ENCODE peak calls at places on chromosomes 11 and 22, in nine cellular contexts. One of them, this sample, is unnamed.

GRCh38 chr11:114340311-114341131 is 44.3 kb downstream of the NNMT start:
- DNase-seq in brain microvascular endothelial cell: peak
- DNase-seq in spleen: peak
- DNase-seq in SW480: peak
- DNase-seq in NCI-H2081: peak
- DNase-seq in astrocyte of the spinal cord: peak
- DNase-seq in kidney tubule cell: peak
- DNase-seq in activated CD8-positive, alpha-beta memory T cell treated with anti-CD3 and anti-CD28 coated beads, Interleukin-2, amount 50 U/mL, for 48 hours: no peak
- DNase-seq in COR-L47: peak
- DNase-seq in this sample: peak

GRCh38 chr22:33883961-33884808 is 36.1 kb downstream of the LARGE1 start:
- DNase-seq in astrocyte of the spinal cord: no peak
- DNase-seq in activated CD8-positive, alpha-beta memory T cell treated with anti-CD3 and anti-CD28 coated beads, Interleukin-2, amount 50 U/mL, for 48 hours: no peak
- DNase-seq in spleen: peak
- DNase-seq in brain microvascular endothelial cell: no peak
- DNase-seq in NCI-H2081: no peak
- DNase-seq in kidney tubule cell: peak
- DNase-seq in COR-L47: no peak
- DNase-seq in SW480: no peak
- DNase-seq in this sample: no peak

GRCh38 chr11:20119315-20119714 is 41.0 kb downstream of the DBX1 start:
- DNase-seq in brain microvascular endothelial cell: no peak
- DNase-seq in astrocyte of the spinal cord: no peak
- DNase-seq in COR-L47: no peak
- DNase-seq in activated CD8-positive, alpha-beta memory T cell treated with anti-CD3 and anti-CD28 coated beads, Interleukin-2, amount 50 U/mL, for 48 hours: no peak
- DNase-seq in SW480: no peak
- DNase-seq in kidney tubule cell: no peak
- DNase-seq in NCI-H2081: no peak
- DNase-seq in spleen: no peak
- DNase-seq in this sample: no peak

GRCh38 chr11:111698852-111699559 is 67.2 kb downstream of the PPP2R1B start:
- DNase-seq in SW480: no peak
- DNase-seq in COR-L47: no peak
- DNase-seq in astrocyte of the spinal cord: no peak
- DNase-seq in NCI-H2081: no peak
- DNase-seq in kidney tubule cell: no peak
- DNase-seq in activated CD8-positive, alpha-beta memory T cell treated with anti-CD3 and anti-CD28 coated beads, Interleukin-2, amount 50 U/mL, for 48 hours: no peak
- DNase-seq in spleen: no peak
- DNase-seq in brain microvascular endothelial cell: no peak
- DNase-seq in this sample: no peak

GRCh38 chr22:48473202-48473601 is 1354.5 kb downstream of the BRD1 start:
- DNase-seq in astrocyte of the spinal cord: no peak
- DNase-seq in COR-L47: no peak
- DNase-seq in SW480: no peak
- DNase-seq in spleen: no peak
- DNase-seq in NCI-H2081: no peak
- DNase-seq in brain microvascular endothelial cell: no peak
- DNase-seq in activated CD8-positive, alpha-beta memory T cell treated with anti-CD3 and anti-CD28 coated beads, Interleukin-2, amount 50 U/mL, for 48 hours: peak
- DNase-seq in kidney tubule cell: no peak
- DNase-seq in this sample: no peak

GRCh38 chr11:75068559-75068958 is 28.1 kb downstream of the OR2AT4 start:
- DNase-seq in activated CD8-positive, alpha-beta memory T cell treated with anti-CD3 and anti-CD28 coated beads, Interleukin-2, amount 50 U/mL, for 48 hours: no peak
- DNase-seq in spleen: no peak
- DNase-seq in brain microvascular endothelial cell: no peak
- DNase-seq in SW480: no peak
- DNase-seq in NCI-H2081: no peak
- DNase-seq in astrocyte of the spinal cord: no peak
- DNase-seq in COR-L47: no peak
- DNase-seq in kidney tubule cell: no peak
- DNase-seq in this sample: no peak

GRCh38 chr11:62883677-62884076 is 3.0 kb downstream of the SLC3A2 start:
- DNase-seq in NCI-H2081: no peak
- DNase-seq in COR-L47: no peak
- DNase-seq in activated CD8-positive, alpha-beta memory T cell treated with anti-CD3 and anti-CD28 coated beads, Interleukin-2, amount 50 U/mL, for 48 hours: no peak
- DNase-seq in kidney tubule cell: no peak
- DNase-seq in astrocyte of the spinal cord: no peak
- DNase-seq in spleen: no peak
- DNase-seq in brain microvascular endothelial cell: no peak
- DNase-seq in SW480: no peak
- DNase-seq in this sample: no peak

GRCh38 chr11:77074205-77074604 is 7.4 kb downstream of the CAPN5 start:
- DNase-seq in SW480: no peak
- DNase-seq in astrocyte of the spinal cord: no peak
- DNase-seq in brain microvascular endothelial cell: no peak
- DNase-seq in COR-L47: no peak
- DNase-seq in spleen: no peak
- DNase-seq in activated CD8-positive, alpha-beta memory T cell treated with anti-CD3 and anti-CD28 coated beads, Interleukin-2, amount 50 U/mL, for 48 hours: no peak
- DNase-seq in kidney tubule cell: no peak
- DNase-seq in NCI-H2081: no peak
- DNase-seq in this sample: no peak

GRCh38 chr22:44691796-44692661 is 10.0 kb upstream of the PRR5 start:
- DNase-seq in activated CD8-positive, alpha-beta memory T cell treated with anti-CD3 and anti-CD28 coated beads, Interleukin-2, amount 50 U/mL, for 48 hours: no peak
- DNase-seq in NCI-H2081: no peak
- DNase-seq in COR-L47: no peak
- DNase-seq in brain microvascular endothelial cell: no peak
- DNase-seq in astrocyte of the spinal cord: no peak
- DNase-seq in spleen: peak
- DNase-seq in SW480: no peak
- DNase-seq in kidney tubule cell: no peak
- DNase-seq in this sample: no peak

GRCh38 chr22:39832627-39833074 is 60.9 kb downstream of the ENTHD1 start:
- DNase-seq in COR-L47: no peak
- DNase-seq in brain microvascular endothelial cell: no peak
- DNase-seq in spleen: no peak
- DNase-seq in astrocyte of the spinal cord: no peak
- DNase-seq in SW480: no peak
- DNase-seq in NCI-H2081: no peak
- DNase-seq in activated CD8-positive, alpha-beta memory T cell treated with anti-CD3 and anti-CD28 coated beads, Interleukin-2, amount 50 U/mL, for 48 hours: no peak
- DNase-seq in kidney tubule cell: no peak
- DNase-seq in this sample: no peak

GRCh38 chr22:45996241-45997076 is 19.5 kb upstream of the WNT7B start:
- DNase-seq in activated CD8-positive, alpha-beta memory T cell treated with anti-CD3 and anti-CD28 coated beads, Interleukin-2, amount 50 U/mL, for 48 hours: no peak
- DNase-seq in brain microvascular endothelial cell: peak
- DNase-seq in spleen: peak
- DNase-seq in SW480: no peak
- DNase-seq in kidney tubule cell: peak
- DNase-seq in NCI-H2081: no peak
- DNase-seq in astrocyte of the spinal cord: peak
- DNase-seq in COR-L47: no peak
- DNase-seq in this sample: no peak

GRCh38 chr11:67367014-67367835 is 6.2 kb downstream of the CLCF1 start:
- DNase-seq in activated CD8-positive, alpha-beta memory T cell treated with anti-CD3 and anti-CD28 coated beads, Interleukin-2, amount 50 U/mL, for 48 hours: no peak
- DNase-seq in COR-L47: no peak
- DNase-seq in SW480: no peak
- DNase-seq in astrocyte of the spinal cord: no peak
- DNase-seq in spleen: peak
- DNase-seq in kidney tubule cell: no peak
- DNase-seq in brain microvascular endothelial cell: no peak
- DNase-seq in NCI-H2081: peak
- DNase-seq in this sample: no peak

This sample was measured in NCI-H2107.